ENCODE peak calls at places on chromosomes 16 and 17, in six cellular contexts. K is HFFc6; W is lung; C is thoracic aorta; V is endothelial cell of umbilical vein; E is CD4-positive, alpha-beta T cell. H is an unnamed sample.

GRCh38 chr17:78581304-78581703 is 4.1 kb upstream of the DNAH17 start:
- DNase-seq in C (no peak), E (no peak), V (no peak), K (no peak), W (no peak), H (no peak)

GRCh38 chr17:1487939-1488825 is 4.3 kb downstream of the MYO1C start:
- DNase-seq in V (peak), W (peak), C (no peak), E (peak), K (peak), H (peak)

GRCh38 chr16:4212934-4213296 is 29.0 kb downstream of the SRL start:
- DNase-seq in V (no peak), W (no peak), E (no peak), C (no peak), K (peak), H (peak)

GRCh38 chr17:57954421-57955182 is 610 bp downstream of the CUEDC1 start:
- DNase-seq in K (peak), C (no peak), V (peak), W (peak), E (no peak), H (peak)

GRCh38 chr16:48126801-48127644 is 28.8 kb downstream of the ABCC12 start:
- DNase-seq in C (no peak), W (peak), E (no peak), K (peak), V (peak), H (peak)

GRCh38 chr17:45923511-45924268 is 29.3 kb downstream of the MAPT start:
- DNase-seq in K (peak), V (no peak), W (no peak), E (no peak), C (no peak), H (no peak)

GRCh38 chr17:58277107-58277506 is 3.6 kb downstream of the MPO start:
- DNase-seq in E (no peak), C (no peak), V (no peak), K (no peak), W (no peak), H (no peak)

GRCh38 chr16:17224859-17225258 is 245.9 kb downstream of the XYLT1 start:
- DNase-seq in K (peak), W (peak), C (peak), E (no peak), V (no peak), H (peak)

GRCh38 chr17:31497994-31498826 is 106.7 kb downstream of the RAB11FIP4 start:
- DNase-seq in E (no peak), C (no peak), K (no peak), V (no peak), W (no peak), H (no peak)

GRCh38 chr16:14151256-14152030 is 80.3 kb downstream of the MRTFB start:
- DNase-seq in K (no peak), W (no peak), E (no peak), V (no peak), C (no peak), H (peak)

GRCh38 chr17:60747069-60747808 is 69.6 kb downstream of the BCAS3 start:
- DNase-seq in V (no peak), E (no peak), W (no peak), K (no peak), C (no peak), H (no peak)

GRCh38 chr17:60749708-60750107 is 72.1 kb downstream of the BCAS3 start:
- DNase-seq in C (no peak), E (no peak), V (no peak), K (no peak), W (no peak), H (no peak)

GRCh38 chr17:60749050-60749449 is 71.4 kb downstream of the BCAS3 start:
- DNase-seq in W (no peak), C (no peak), E (no peak), V (no peak), K (no peak), H (no peak)

GRCh38 chr17:60750645-60751044 is 73.0 kb downstream of the BCAS3 start:
- DNase-seq in E (no peak), V (no peak), W (no peak), K (no peak), C (no peak), H (no peak)

GRCh38 chr17:60748232-60748631 is 70.6 kb downstream of the BCAS3 start:
- DNase-seq in E (no peak), W (no peak), K (no peak), C (no peak), V (no peak), H (no peak)
- TF ChIP-seq CTCF in E (no peak), W (no peak), K (no peak), C (no peak), V (no peak), H (no peak)

DNA sequence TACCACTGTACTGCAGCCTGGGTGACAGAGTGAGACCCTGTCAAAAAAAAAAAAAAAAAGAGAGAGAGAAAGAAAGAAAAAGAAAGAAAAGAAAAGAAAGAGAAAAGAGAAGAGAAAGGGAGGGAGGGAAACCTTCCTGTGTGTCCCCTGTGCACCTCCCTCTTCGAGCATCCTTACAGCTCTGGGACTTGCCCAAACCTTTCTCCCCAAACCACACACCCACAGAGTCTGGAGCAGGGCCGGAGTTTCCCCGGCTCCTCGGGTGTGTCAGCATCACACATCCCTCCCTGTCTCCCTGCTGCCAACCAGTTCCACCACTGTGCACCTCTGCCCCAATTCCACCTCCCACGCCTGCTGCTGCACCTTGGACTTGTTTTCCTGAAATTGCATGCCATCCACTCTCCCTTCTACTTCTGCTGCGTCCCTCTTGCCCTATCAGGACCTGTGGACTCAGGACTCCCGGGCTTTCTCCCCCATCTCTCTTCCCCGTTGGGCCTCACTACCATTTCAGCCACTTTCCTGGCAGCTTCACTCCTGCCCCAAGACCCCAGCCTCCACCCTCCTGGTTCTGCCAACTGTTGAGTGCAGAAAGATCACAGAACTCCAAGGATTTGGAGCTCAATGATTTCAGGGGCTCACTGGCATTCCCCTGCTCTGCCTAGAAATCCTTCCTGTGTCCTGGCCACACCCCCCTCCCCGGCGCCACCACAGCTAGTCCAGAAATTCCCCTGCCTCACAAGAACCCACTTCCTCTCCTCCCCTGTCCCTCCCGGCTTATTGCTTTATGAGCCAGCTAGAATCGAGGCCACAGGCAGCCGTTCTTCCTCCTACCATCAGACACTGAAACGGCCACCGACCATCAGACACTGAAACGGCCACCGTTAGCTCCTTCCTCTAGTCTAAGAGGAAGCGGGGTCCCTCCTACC is 3.7 kb upstream of the CDK3 start:
- DNase-seq in K (peak), W (no peak), C (no peak), E (no peak), V (no peak), H (peak)
- TF ChIP-seq CTCF in K (no peak), W (no peak), C (no peak), E (no peak), V (no peak), H (no peak)

DNA sequence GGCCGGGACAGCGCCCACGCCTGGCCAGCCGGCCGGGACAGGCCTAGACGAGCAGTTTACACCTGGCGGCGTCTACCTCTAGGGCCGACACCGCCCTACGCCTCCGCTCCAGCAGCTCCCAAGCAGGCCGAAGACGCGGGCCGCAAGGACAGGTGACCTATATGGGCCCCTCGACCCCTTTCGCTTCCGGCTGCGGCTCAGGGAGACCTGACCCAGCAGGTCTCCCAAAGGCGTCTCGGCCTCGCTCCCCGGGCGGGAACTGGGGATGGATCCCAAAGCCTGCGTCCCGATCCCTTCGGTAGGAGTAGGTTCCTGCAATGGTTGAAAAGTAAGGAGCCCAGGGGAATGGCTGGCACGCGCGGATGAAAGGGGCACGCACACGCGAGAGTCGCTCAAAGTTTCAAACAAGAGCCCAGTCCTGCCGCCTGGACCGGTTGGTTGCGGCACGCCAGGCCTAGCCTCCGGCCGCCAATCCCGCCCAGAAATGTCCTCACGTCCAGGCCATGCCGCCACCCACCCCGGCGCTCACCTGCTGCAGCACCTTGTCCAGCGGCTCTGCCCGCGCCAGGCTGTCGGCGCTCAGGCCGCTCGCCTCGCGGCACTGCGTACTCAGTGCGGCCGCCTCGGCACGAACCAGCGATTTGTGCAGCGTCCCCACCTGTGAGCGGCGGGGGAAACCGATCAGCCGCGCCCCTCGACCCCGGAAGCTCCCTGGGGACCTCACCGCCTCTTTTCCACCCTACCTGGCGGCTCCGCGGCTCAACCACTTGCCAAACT is 634 bp downstream of the ESRP2 start:
- DNase-seq in K (no peak), W (no peak), V (no peak), C (no peak), E (no peak), H (no peak)
- TF ChIP-seq CTCF in K (peak), W (no peak), V (no peak), C (no peak), E (no peak), H (no peak)

DNA sequence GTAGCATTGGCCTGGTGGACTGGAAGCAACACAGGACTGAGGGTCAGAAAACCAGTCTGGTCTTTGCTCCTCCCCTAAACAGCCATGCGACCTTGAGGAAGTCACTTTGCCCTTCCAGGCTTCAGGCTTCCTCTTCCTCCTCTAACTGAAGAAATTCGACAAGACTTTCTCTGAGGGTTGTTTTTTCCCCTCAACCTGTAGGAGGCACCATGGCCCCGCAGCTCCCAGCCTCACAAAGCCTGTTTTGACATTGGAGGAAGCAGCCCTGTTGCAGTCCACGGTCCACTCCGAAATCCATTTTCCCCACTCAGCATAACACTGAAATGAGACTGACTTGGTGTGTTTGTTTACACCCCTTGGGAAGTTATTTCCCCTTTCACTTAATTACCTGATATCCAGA is 41.2 kb upstream of the PIRT start:
- DNase-seq in W (no peak), V (no peak), C (no peak), K (no peak), E (no peak), H (no peak)
- TF ChIP-seq CTCF in W (no peak), V (no peak), C (no peak), K (peak), E (no peak), H (no peak)

DNA sequence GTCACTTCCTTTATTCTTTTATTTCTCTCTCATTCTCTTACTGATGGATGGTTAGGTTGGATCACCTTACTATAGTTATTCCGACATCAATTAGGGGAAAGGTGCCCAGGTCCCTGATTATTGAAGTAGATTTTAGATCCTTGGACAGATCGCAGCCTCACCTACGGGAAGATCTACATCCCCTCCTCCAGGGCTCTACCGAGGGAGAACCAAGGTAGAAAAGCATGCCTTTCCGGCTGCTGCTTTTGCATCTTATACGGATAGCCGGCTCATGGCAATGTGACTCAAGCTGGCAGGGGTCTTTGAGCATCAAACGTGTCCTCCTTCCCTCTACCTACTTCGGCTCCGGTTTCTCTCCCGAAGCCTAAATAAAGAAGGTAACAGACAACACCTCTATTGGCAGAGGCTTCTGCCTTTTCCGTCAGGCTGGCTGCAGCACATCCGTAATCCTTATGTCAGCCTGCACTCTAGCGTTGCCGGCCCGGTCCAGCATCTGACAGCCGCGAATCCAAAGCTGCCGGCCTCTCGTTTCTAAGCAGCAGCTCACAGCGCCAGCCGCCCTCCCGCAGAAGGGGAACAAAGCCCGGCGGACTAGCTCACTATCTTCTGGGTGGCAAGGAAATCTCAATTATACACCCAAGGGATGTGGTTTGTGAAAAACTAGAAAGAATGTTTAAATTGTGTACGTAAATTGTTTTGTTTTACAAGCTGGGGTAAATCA is 46.9 kb downstream of the IRX6 start:
- DNase-seq in C (peak), E (no peak), V (no peak), W (peak), K (no peak), H (peak)
- TF ChIP-seq CTCF in C (peak), E (no peak), V (no peak), W (peak), K (peak), H (peak)

GRCh38 chr17:6231886-6232767 is 161.9 kb downstream of the WSCD1 start:
- DNase-seq in K (peak), W (no peak), C (no peak), V (peak), E (no peak), H (peak)
- TF ChIP-seq CTCF in K (no peak), W (no peak), C (no peak), V (no peak), E (no peak), H (no peak)

DNA sequence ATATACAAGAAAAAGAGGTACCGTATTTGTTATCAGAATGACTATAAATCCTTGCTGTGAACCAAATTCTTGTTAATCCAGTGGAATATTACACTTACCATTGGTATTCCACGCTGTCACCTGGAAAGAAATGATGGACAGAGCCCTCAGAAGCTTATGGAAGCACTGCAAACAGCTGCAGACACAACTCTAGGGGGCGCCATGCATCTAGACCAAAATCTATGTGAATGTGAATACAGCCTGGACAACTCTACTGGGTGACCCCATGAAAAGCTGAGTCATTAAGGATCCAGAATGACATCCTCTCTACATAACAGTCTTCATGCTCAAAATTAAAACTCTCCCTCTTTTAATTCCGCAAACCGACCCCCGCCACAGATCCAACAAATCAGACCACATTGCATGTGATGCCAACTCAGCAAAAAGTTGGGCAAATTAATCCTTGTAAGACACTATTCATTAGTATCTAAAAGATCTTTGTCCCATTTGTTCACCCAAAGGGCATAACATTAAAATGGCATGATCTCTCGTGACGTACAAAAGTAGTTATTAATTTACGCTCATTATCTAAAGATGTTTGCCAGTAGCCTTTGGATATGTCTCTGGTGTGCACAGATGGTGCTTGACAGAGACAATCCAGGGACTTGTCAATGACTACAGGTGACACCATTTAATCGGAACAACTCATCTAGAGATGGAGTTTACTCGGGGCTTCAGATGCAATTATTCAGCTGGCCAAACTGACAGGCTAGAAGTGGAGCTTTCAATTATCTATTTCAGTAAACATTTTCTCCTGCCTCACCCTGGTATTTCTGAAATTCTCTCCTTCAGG is 552.7 kb upstream of the PSMD7 start:
- DNase-seq in V (no peak), K (no peak), W (no peak), E (no peak), C (no peak), H (no peak)
- TF ChIP-seq CTCF in V (no peak), K (peak), W (no peak), E (no peak), C (no peak), H (no peak)

GRCh38 chr16:27969574-27969973 is 93.9 kb downstream of the GSG1L start:
- DNase-seq in C (no peak), W (no peak), E (no peak), V (no peak), K (peak), H (no peak)

GRCh38 chr16:27963471-27963965 is 100.0 kb downstream of the GSG1L start:
- DNase-seq in V (no peak), C (no peak), E (no peak), W (no peak), K (no peak), H (no peak)

GRCh38 chr16:27965801-27966200 is 97.7 kb downstream of the GSG1L start:
- DNase-seq in W (no peak), E (no peak), C (no peak), V (no peak), K (no peak), H (no peak)

GRCh38 chr16:27967169-27967568 is 96.3 kb downstream of the GSG1L start:
- DNase-seq in W (no peak), K (no peak), E (no peak), V (no peak), C (no peak), H (no peak)

GRCh38 chr16:27966756-27967155 is 96.8 kb downstream of the GSG1L start:
- DNase-seq in E (no peak), W (no peak), C (no peak), K (no peak), V (no peak), H (no peak)
- TF ChIP-seq CTCF in E (no peak), W (no peak), C (no peak), K (no peak), V (no peak), H (no peak)

H was measured in astrocyte of the spinal cord.